ENCODE peak calls at places on chromosomes 6 and 20, in eight cellular contexts. K is A549, P is H1, Q is heart left ventricle, N is spleen, B is coronary artery, W is dorsolateral prefrontal cortex, J is neural progenitor cell. M is an unnamed sample.
A peak's percentile ranks its signal among the peaks of the same experiment; 100 is the strongest.

GRCh38 chr20:46872315-46873211 is 22.1 kb upstream of the EYA2 start:
- DNase-seq in K (no peak), P (no peak), Q (no peak), N (no peak), B (peak; percentile 36), W (peak; percentile 52), J (peak; percentile 14), M (no peak)

GRCh38 chr20:1212607-1213396 is 9.5 kb downstream of the C20orf202 start:
- DNase-seq in K (peak; percentile 82), P (peak; percentile 53), Q (peak; percentile 75), N (peak; percentile 83), B (no peak), W (peak; percentile 77), J (peak; percentile 90), M (peak; percentile 63)

GRCh38 chr6:21856844-21857243 is 263.3 kb downstream of the SOX4 start:
- DNase-seq in K (no peak), P (no peak), Q (no peak), N (no peak), B (no peak), W (no peak), J (no peak), M (no peak)

GRCh38 chr6:28212510-28213212 is 12.4 kb upstream of the ZSCAN9 start:
- DNase-seq in K (peak; percentile 73), P (peak; percentile 77), Q (no peak), N (no peak), B (no peak), W (no peak), J (peak; percentile 78), M (peak; percentile 42)

GRCh38 chr6:41581381-41581991 is 35.3 kb downstream of the FOXP4 start:
- DNase-seq in K (peak; percentile 82), P (no peak), Q (peak; percentile 78), N (no peak), B (peak; percentile 83), W (no peak), J (no peak), M (peak; percentile 60)

GRCh38 chr20:49381558-49382493 is 100.6 kb downstream of the KCNB1 start:
- DNase-seq in K (peak; percentile 22), P (no peak), Q (peak; percentile 86), N (no peak), B (peak; percentile 85), W (peak; percentile 72), J (no peak), M (peak; percentile 93)

GRCh38 chr20:31706607-31707257 is 15.9 kb downstream of the BCL2L1 start:
- DNase-seq in K (no peak), P (no peak), Q (no peak), N (no peak), B (no peak), W (no peak), J (no peak), M (no peak)

GRCh38 chr20:60003776-60004175 is 45.6 kb downstream of the CDH26 start:
- DNase-seq in K (no peak), P (no peak), Q (no peak), N (no peak), B (peak; percentile 47), W (no peak), J (no peak), M (no peak)

GRCh38 chr6:129766959-129767728 is 57.2 kb upstream of the ARHGAP18 start:
- DNase-seq in K (no peak), P (no peak), Q (no peak), N (peak; percentile 77), B (no peak), W (peak; percentile 65), J (peak; percentile 90), M (no peak)

GRCh38 chr6:106556368-106556960 is 72.8 kb downstream of the RTN4IP1 start:
- DNase-seq in K (no peak), P (no peak), Q (no peak), N (no peak), B (no peak), W (no peak), J (no peak), M (no peak)

GRCh38 chr6:134425521-134426316 is 107.8 kb upstream of the SGK1 start:
- DNase-seq in K (no peak), P (no peak), Q (no peak), N (no peak), B (no peak), W (no peak), J (no peak), M (no peak)

GRCh38 chr6:18141805-18142590 is 12.9 kb downstream of the TPMT start:
- DNase-seq in K (no peak), P (no peak), Q (no peak), N (no peak), B (no peak), W (no peak), J (peak; percentile 46), M (no peak)

GRCh38 chr20:1390552-1391403 is 2.1 kb downstream of the FKBP1A start:
- DNase-seq in K (no peak), P (no peak), Q (no peak), N (no peak), B (no peak), W (no peak), J (no peak), M (no peak)

DNA sequence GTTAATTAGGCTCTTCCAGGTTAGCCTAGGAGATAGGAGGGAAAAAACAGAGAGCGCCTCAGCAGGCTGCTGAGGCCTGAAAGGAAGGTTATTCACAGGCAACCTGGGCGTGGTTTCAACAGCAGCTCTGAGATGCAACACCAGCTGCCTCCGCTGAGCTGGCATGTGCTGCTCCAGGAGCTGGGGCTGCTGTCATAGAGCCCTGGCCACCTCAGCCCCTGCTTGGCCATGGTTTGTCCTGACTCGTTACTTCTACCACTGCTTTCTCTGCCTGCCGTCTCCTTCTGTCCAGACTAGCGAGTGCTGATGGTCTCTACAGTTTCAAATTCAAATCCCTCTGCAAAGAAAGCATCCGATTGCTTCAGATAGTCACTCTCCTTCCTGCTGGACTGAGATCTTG is 32.5 kb upstream of the RPP40 start:
- DNase-seq in K (peak; percentile 47), P (no peak), Q (no peak), N (no peak), B (no peak), W (no peak), J (peak; percentile 91), M (no peak)
- TF ChIP-seq CTCF in K (no peak), P (no peak), Q (no peak), N (no peak), B (no peak), W (no peak), J (peak; percentile 27), M (no peak)

GRCh38 chr6:79872986-79873385 is 74.4 kb downstream of the ELOVL4 start:
- DNase-seq in K (no peak), P (no peak), Q (no peak), N (no peak), B (no peak), W (no peak), J (no peak), M (no peak)

GRCh38 chr6:79874531-79875132 is 72.7 kb downstream of the ELOVL4 start:
- DNase-seq in K (no peak), P (no peak), Q (no peak), N (no peak), B (no peak), W (no peak), J (no peak), M (no peak)

GRCh38 chr6:79872303-79872702 is 75.0 kb downstream of the ELOVL4 start:
- DNase-seq in K (no peak), P (no peak), Q (no peak), N (no peak), B (no peak), W (no peak), J (no peak), M (no peak)

DNA sequence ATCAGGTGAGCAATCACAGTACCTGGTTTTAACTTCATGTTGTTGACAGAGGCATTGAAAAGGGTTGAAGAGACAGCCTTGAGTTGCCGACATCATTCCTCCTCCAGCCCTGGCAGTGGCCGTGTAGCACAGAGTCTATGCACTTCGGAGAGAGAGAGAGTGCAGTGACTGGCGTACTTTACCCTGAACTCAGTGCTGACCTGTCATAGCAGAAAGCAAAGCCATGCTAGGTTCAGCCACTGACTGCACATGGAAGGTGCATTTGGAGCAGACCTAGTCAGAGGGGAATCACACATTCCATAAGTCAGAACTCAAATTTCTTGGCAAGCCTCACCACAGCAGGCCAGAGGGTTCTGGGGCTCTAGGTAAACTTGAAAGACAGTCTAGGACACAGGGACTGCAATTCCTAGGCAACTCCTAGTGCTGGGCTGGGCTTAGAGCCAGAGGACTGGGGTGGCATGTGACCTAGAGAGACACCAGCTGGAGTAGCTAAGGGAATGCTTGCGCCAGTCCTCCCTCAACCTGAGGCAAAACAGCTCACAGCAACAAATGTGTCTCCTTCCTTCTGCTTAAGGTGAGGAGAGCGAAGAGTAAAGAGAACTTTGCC is 69.1 kb downstream of the ELOVL4 start:
- DNase-seq in K (no peak), P (no peak), Q (no peak), N (no peak), B (no peak), W (no peak), J (no peak), M (peak; percentile 49)
- H3K27ac ChIP-seq in K (no peak overlapping the region), P (no peak overlapping the region), Q (no peak overlapping the region), N (no peak overlapping the region), B (no peak overlapping the region), W (no peak overlapping the region), J (no peak overlapping the region), M (no peak overlapping the region)

DNA sequence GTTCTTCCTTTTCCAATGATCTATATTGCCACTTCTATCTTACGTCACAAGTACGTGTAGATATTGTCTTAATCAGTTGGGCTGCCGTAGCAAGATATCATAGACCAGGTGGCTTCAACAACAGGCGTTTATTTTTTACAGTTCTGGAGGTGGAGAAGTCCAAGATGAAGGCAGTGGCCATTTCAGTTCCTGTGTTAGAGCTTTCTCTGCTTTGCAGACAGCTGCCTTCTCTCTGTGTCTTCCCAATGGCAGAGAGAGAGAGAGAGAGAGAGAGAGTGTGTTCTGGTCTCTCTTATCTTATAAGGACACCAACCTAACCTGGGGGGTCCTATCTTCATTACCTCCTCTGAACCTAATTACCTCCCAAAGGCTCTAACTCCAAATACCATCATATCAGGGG is 8.3 kb downstream of the HSF2 start:
- DNase-seq in K (no peak), P (no peak), Q (no peak), N (no peak), B (no peak), W (no peak), J (no peak), M (no peak)
- H3K4me3 ChIP-seq in K (no peak overlapping the region), P (no peak overlapping the region), Q (no peak overlapping the region), N (no peak overlapping the region), B (no peak overlapping the region), W (no peak overlapping the region), J (no peak overlapping the region), M (no peak overlapping the region)

GRCh38 chr6:125962900-125963497 is 6.4 kb downstream of the HINT3 start:
- DNase-seq in K (no peak), P (no peak), Q (no peak), N (no peak), B (no peak), W (no peak), J (no peak), M (no peak)

GRCh38 chr6:125957845-125958244 is 1.3 kb downstream of the HINT3 start:
- DNase-seq in K (no peak), P (no peak), Q (no peak), N (no peak), B (no peak), W (peak; percentile 62), J (no peak), M (no peak)

GRCh38 chr6:125956506-125957390 is at the start of gene HINT3:
- DNase-seq in K (peak; percentile 78), P (peak; percentile 92), Q (peak; percentile 99), N (peak; percentile 100), B (peak; percentile 97), W (peak; percentile 98), J (peak; percentile 99), M (peak; percentile 96)

GRCh38 chr6:125957391-125957693 is 772 bp downstream of the HINT3 start:
- DNase-seq in K (no peak), P (no peak), Q (no peak), N (no peak), B (no peak), W (no peak), J (no peak), M (no peak)

GRCh38 chr6:125961117-125961516 is 4.5 kb downstream of the HINT3 start:
- DNase-seq in K (no peak), P (no peak), Q (no peak), N (no peak), B (no peak), W (no peak), J (no peak), M (no peak)
- TF ChIP-seq CTCF in K (no peak), P (no peak), Q (no peak), N (no peak), B (no peak), W (no peak), J (no peak), M (no peak)

M was measured in pancreas.